ENCODE peak calls at places on chromosomes 6 and 20, in six cellular contexts. Z, R, D, O, A and C are unnamed samples.

GRCh38 chr6:138736640-138737039 is 36.9 kb upstream of the CCDC28A start:
- ATAC-seq in Z (no peak), R (no peak), D (no peak), O (no peak), A (no peak), C (no peak)

GRCh38 chr20:44478188-44478587 is 2.5 kb downstream of the TTPAL start:
- ATAC-seq in Z (no peak), R (no peak), D (no peak), O (no peak), A (no peak), C (no peak)

GRCh38 chr6:135583256-135583758 is 85.8 kb upstream of the AHI1 start:
- ATAC-seq in Z (no peak), R (no peak), D (no peak), O (no peak), A (no peak), C (no peak)

GRCh38 chr6:885051-885590 is 192.2 kb upstream of the EXOC2 start:
- ATAC-seq in Z (no peak), R (no peak), D (no peak), O (no peak), A (no peak), C (no peak)

GRCh38 chr6:146029573-146030184 is 817 bp downstream of the GRM1 start:
- ATAC-seq in Z (no peak), R (no peak), D (no peak), O (no peak), A (no peak), C (no peak)

GRCh38 chr20:44396369-44396768 is 40.9 kb downstream of the HNF4A start:
- ATAC-seq in Z (no peak), R (no peak), D (no peak), O (no peak), A (no peak), C (no peak)

GRCh38 chr20:6698056-6698455 is 69.4 kb upstream of the BMP2 start:
- ATAC-seq in Z (peak), R (no peak), D (no peak), O (no peak), A (peak), C (no peak)

GRCh38 chr6:52731719-52732118 is 31.6 kb downstream of the GSTA2 start:
- ATAC-seq in Z (no peak), R (no peak), D (no peak), O (no peak), A (no peak), C (no peak)

GRCh38 chr6:48606618-48607017 is 495.6 kb upstream of the PTCHD4 start:
- ATAC-seq in Z (no peak), R (no peak), D (no peak), O (no peak), A (no peak), C (no peak)

GRCh38 chr6:163667372-163668060 is 253.0 kb downstream of the QKI start:
- ATAC-seq in Z (no peak), R (peak), D (peak), O (peak), A (no peak), C (peak)

GRCh38 chr6:84635081-84635745 is 129.2 kb downstream of the TBX18 start:
- ATAC-seq in Z (no peak), R (no peak), D (no peak), O (no peak), A (no peak), C (no peak)

GRCh38 chr6:13261464-13261994 is 66.8 kb downstream of the TBC1D7 start:
- ATAC-seq in Z (no peak), R (no peak), D (peak), O (peak), A (no peak), C (no peak)

GRCh38 chr6:43308101-43308989 is at the start of gene CRIP3:
- ATAC-seq in Z (peak), R (peak), D (peak), O (peak), A (peak), C (peak)

GRCh38 chr6:43310137-43310536 is 1.5 kb upstream of the CRIP3 start:
- ATAC-seq in Z (no peak), R (no peak), D (no peak), O (no peak), A (no peak), C (no peak)

GRCh38 chr6:43306086-43306485 is 2.5 kb downstream of the CRIP3 start:
- ATAC-seq in Z (no peak), R (no peak), D (no peak), O (no peak), A (no peak), C (no peak)

GRCh38 chr6:43308990-43309477 is 408 bp upstream of the CRIP3 start:
- ATAC-seq in Z (no peak), R (peak), D (no peak), O (no peak), A (peak), C (peak)

DNA sequence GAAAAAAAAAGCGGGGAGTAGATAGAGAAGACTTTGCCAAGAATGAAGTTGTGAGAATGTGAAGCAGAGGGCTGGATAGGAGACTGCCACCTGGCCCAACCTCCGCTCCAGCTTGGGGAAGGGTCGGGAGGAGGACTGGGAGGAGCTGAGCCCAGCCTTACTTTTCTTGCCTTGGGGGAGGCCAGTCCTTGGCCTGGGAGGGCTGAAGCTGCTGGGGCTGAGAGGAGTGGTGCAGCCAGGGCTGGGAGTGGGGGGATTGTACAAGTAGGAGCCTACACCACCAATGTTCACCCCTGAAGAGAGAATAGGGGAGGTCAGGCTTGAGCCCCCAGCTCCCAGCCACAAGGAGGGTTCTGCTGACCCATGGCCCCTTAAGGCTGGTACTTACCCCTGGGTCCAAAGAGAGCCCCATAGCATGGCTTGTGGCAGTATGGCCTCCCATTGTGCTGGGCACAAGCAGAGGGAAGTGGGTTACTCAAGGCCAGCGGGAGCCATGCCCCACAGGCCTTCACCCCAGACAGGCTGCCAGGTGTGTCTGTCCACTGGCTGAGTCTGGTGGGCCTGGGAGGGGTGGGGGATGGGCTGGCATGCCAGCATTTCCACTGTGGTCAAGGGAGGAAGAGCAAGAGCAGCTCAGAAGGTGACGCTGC is 1.1 kb downstream of the CRIP3 start:
- ATAC-seq in Z (no peak), R (peak), D (no peak), O (peak), A (peak), C (no peak)
- TF ChIP-seq POLR2A in Z (no peak), R (no peak), D (no peak), O (no peak), A (no peak), C (no peak)

DNA sequence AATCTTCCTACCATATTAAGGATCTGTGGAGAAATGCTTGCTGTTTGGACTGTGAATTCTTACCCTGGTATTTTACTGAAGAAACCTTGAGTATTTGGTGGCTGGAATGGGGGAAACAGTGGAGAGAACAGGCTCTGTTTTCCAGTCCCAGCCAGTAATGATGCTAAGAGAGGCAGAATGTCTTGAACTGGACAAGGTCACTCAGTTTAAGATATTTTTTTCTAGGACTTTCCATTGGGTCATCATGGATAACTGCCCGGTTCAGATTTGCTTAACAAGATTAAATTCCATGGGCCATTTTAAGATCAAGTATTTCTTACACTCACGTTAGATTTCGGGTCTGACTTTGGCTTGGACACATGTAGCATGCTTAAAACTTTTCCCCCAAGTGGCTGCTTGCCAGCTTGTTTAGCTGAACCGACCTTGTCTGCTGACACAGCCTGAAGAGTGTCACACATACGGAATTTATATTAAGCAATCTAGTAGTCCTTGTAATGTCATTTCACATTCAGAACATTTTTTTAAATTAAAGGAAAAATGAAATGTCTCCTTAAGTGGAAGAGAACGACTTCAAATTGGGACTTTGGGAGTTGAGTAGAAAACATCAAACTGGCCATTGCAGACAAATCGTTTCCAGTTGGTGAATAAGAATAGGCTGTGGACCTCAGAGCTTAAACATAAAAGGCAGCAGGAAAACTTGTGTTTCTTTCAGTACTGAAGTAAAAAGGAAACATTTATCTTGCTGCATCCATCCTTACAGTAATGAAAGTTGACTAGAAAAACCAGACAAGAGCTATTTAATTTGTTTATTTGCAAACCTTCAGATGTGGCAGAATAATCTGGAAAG is 28.9 kb downstream of the ARMC2 start:
- ATAC-seq in Z (no peak), R (no peak), D (peak), O (no peak), A (no peak), C (peak)
- TF ChIP-seq POLR2AphosphoS5 in Z (no peak), R (no peak), D (peak), O (no peak), A (no peak), C (peak)

DNA sequence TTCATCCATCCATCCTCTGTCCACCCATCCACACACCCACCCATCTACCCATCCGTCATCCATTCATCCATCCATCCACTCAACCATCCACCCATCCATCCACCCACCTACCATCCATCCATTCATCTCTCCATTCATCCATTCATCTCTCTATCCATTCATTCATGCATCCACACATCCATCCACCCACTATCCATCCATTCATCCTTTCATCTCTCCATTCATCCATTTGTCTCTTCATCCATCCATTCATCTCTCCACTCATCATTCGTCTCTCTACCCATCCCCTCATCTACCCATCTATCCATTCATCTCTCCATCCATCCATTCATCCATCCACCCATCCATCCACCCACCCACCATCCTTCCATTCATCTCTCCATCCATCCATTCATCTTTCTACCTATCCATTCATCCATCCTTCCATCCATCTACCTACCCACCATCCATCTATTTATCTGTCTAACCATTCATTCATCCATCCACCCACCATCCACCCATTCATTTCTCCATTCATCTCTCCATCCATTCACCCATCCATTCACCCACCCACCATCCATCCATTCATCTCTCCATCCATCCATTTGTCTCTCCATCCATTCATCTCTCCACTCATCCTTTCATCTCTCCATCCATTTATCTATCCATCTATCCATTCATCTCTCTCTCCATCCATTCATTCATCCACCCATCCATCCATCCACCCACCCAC is 275.4 kb downstream of the TAF4 start:
- ATAC-seq in Z (no peak), R (no peak), D (no peak), O (no peak), A (no peak), C (no peak)
- TF ChIP-seq POLR2A in Z (no peak), R (no peak), D (no peak), O (no peak), A (no peak), C (no peak)

DNA sequence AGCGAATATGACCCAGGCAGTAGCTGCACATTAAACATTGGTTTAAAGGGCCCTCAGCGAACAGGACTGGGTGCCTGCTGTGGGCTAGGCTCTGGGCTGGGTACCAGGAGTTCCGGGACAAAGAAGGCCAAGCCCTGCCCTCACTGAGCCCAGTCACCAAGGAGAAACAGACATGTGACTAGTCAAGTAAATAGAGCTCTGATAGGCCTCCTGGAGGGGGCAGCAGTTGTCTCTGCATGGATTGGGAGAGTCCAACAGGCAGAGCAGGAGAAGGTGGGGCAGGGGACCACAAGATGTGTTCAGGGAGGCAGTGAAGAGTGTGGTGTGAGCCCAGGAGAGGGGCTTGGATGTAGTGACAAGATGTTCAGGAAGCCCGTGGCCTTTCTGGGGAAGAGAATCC is 3.1 kb downstream of the HM13 start:
- ATAC-seq in Z (peak), R (peak), D (peak), O (no peak), A (peak), C (no peak)
- TF ChIP-seq POLR2AphosphoS5 in Z (peak), R (no peak), D (no peak), O (peak), A (peak), C (no peak)

GRCh38 chr6:30719791-30720737 is at the start of gene TUBB:
- ATAC-seq in Z (peak), R (peak), D (peak), O (peak), A (peak), C (peak)

GRCh38 chr6:30720738-30721197 is 616 bp downstream of the TUBB start:
- ATAC-seq in Z (no peak), R (peak), D (peak), O (peak), A (no peak), C (peak)

GRCh38 chr6:30721198-30722024 is 1.3 kb downstream of the TUBB start:
- ATAC-seq in Z (peak), R (peak), D (peak), O (peak), A (peak), C (peak)

GRCh38 chr6:30717129-30717844 is at the start of gene MDC1:
- ATAC-seq in Z (peak), R (peak), D (peak), O (peak), A (peak), C (peak)

GRCh38 chr6:30719356-30719755 is 796 bp upstream of the TUBB start:
- ATAC-seq in Z (no peak), R (no peak), D (no peak), O (no peak), A (no peak), C (no peak)
- TF ChIP-seq POLR2A in Z (no peak), R (no peak), D (no peak), O (no peak), A (no peak), C (no peak)

GRCh38 chr6:44222987-44223470 is 366 bp upstream of the SLC29A1 start:
- ATAC-seq in Z (peak), R (no peak), D (no peak), O (no peak), A (no peak), C (no peak)

GRCh38 chr6:44223471-44224153 is at the start of gene SLC29A1:
- ATAC-seq in Z (peak), R (peak), D (peak), O (peak), A (peak), C (peak)

GRCh38 chr6:44221961-44222335 is 1.4 kb upstream of the SLC29A1 start:
- ATAC-seq in Z (no peak), R (no peak), D (no peak), O (no peak), A (no peak), C (no peak)

GRCh38 chr6:44221291-44221960 is 2.0 kb upstream of the SLC29A1 start:
- ATAC-seq in Z (peak), R (peak), D (peak), O (peak), A (peak), C (peak)

GRCh38 chr6:44222486-44222986 is 859 bp upstream of the SLC29A1 start:
- ATAC-seq in Z (no peak), R (no peak), D (no peak), O (no peak), A (no peak), C (no peak)
- TF ChIP-seq POLR2AphosphoS5 in Z (no peak), R (no peak), D (no peak), O (no peak), A (no peak), C (no peak)

GRCh38 chr6:3068329-3069223 is at the start of gene RIPK1:
- ATAC-seq in Z (peak), R (peak), D (peak), O (peak), A (peak), C (peak)
- TF ChIP-seq POLR2A in Z (peak), R (peak), D (peak), O (peak), A (peak), C (peak)

GRCh38 chr6:31651602-31652191 is 764 bp downstream of the BAG6 start:
- ATAC-seq in Z (peak), R (peak), D (peak), O (peak), A (peak), C (peak)
- TF ChIP-seq POLR2AphosphoS5 in Z (no peak), R (no peak), D (peak), O (no peak), A (no peak), C (peak)